ENCODE peak calls at places on chromosome X, in four cellular contexts. L, W, P and A are unnamed samples.
A peak's percentile ranks its signal among the peaks of the same experiment; 100 is the strongest.

GRCh38 chrX:30791296-30792278 is 97.5 kb downstream of the TAB3 start:
- DNase-seq in P (no peak), W (no peak), L (no peak), A (no peak)

GRCh38 chrX:49172280-49172780 is 632 bp downstream of the PLP2 start:
- DNase-seq in W (peak; percentile 80), P (peak; percentile 88), L (peak; percentile 88), A (no peak)

GRCh38 chrX:141405878-141406492 is 163.7 kb upstream of the SPANXC start:
- DNase-seq in W (no peak), L (no peak), P (no peak), A (peak; percentile 15)

GRCh38 chrX:110032534-110033161 is 29.7 kb downstream of the TMEM164 start:
- DNase-seq in L (no peak), W (no peak), P (no peak), A (no peak)

GRCh38 chrX:10156199-10157031 is at the start of gene CLCN4:
- DNase-seq in P (no peak), L (peak; percentile 82), W (no peak), A (peak; percentile 11)

GRCh38 chrX:47571896-47572295 is 10.3 kb upstream of the TIMP1 start:
- DNase-seq in L (no peak), P (no peak), W (no peak), A (no peak)

GRCh38 chrX:39773923-39774803 is 323.6 kb downstream of the BCOR start:
- DNase-seq in P (peak; percentile 29), W (no peak), L (no peak), A (no peak)

GRCh38 chrX:149757206-149758067 is 16.4 kb upstream of the HSFX1 start:
- DNase-seq in L (no peak), P (no peak), W (no peak), A (no peak)

GRCh38 chrX:154724999-154725756 is 25.7 kb downstream of the GAB3 start:
- DNase-seq in L (no peak), P (no peak), W (peak; percentile 15), A (no peak)

GRCh38 chrX:139724626-139725025 is 16.7 kb upstream of the MCF2 start:
- DNase-seq in P (no peak), W (no peak), L (no peak), A (no peak)

GRCh38 chrX:78092296-78092695 is 11.8 kb upstream of the PGK1 start:
- DNase-seq in P (peak; percentile 38), W (peak; percentile 22), L (no peak), A (peak; percentile 29)

GRCh38 chrX:67692246-67692645 is 148.4 kb downstream of the AR start:
- DNase-seq in P (no peak), L (no peak), W (peak; percentile 81), A (peak; percentile 28)

GRCh38 chrX:10519278-10519677 is 101.1 kb downstream of the MID1 start:
- DNase-seq in L (no peak), W (no peak), P (no peak), A (no peak)